ENCODE peak calls at places on chromosomes 13 and 19, in six cellular contexts. O is type B pancreatic cell, L is ovary, H is AG09309, T is right lobe of liver, N is A549. B is an unnamed sample.

GRCh38 chr19:48415395-48415794 is 21.9 kb downstream of the GRIN2D start:
- DNase-seq in H (no peak), O (no peak), N (no peak), L (peak), T (peak), B (no peak)

GRCh38 chr19:23762884-23763711 is 4.4 kb upstream of the ZNF681 start:
- DNase-seq in O (peak), H (no peak), L (peak), N (no peak), T (peak), B (no peak)

GRCh38 chr19:3398114-3398899 is 31.9 kb downstream of the NFIC start:
- DNase-seq in O (no peak), N (no peak), H (no peak), T (peak), L (peak), B (no peak)

GRCh38 chr13:64810701-64811258 is 2419.4 kb downstream of the PCDH9 start:
- DNase-seq in H (no peak), L (no peak), N (no peak), O (no peak), T (no peak), B (no peak)

GRCh38 chr13:48562296-48563066 is 29.6 kb upstream of the RCBTB2 start:
- DNase-seq in N (no peak), T (no peak), H (no peak), O (no peak), L (no peak), B (no peak)

GRCh38 chr13:26695891-26696311 is 64.7 kb downstream of the GPR12 start:
- DNase-seq in L (no peak), O (no peak), N (no peak), H (no peak), T (no peak), B (no peak)

GRCh38 chr13:99434258-99434788 is 66.9 kb upstream of the TM9SF2 start:
- DNase-seq in H (no peak), L (no peak), T (no peak), N (no peak), O (no peak), B (no peak)

GRCh38 chr13:59754411-59754810 is 409.3 kb downstream of the DIAPH3 start:
- DNase-seq in O (no peak), N (no peak), T (no peak), L (no peak), H (no peak), B (no peak)

GRCh38 chr19:10505583-10506229 is 2.5 kb upstream of the KEAP1 start:
- DNase-seq in N (peak), L (peak), H (no peak), O (peak), T (peak), B (no peak)

GRCh38 chr13:46278474-46278873 is 66.7 kb downstream of the LRRC63 start:
- DNase-seq in T (no peak), N (no peak), L (no peak), H (no peak), O (no peak), B (no peak)

GRCh38 chr19:22600690-22601648 is 33.2 kb upstream of the ZNF492 start:
- DNase-seq in N (no peak), T (no peak), L (no peak), O (no peak), H (no peak), B (no peak)

GRCh38 chr13:67133476-67133875 is 96.7 kb downstream of the PCDH9 start:
- DNase-seq in T (no peak), O (no peak), H (no peak), L (no peak), N (no peak), B (no peak)

GRCh38 chr13:67134322-67135129 is 95.6 kb downstream of the PCDH9 start:
- DNase-seq in O (no peak), L (no peak), T (no peak), H (no peak), N (no peak), B (no peak)

GRCh38 chr13:67131393-67131792 is 98.7 kb downstream of the PCDH9 start:
- DNase-seq in H (no peak), N (no peak), T (no peak), L (no peak), O (no peak), B (no peak)

GRCh38 chr13:67128148-67128547 is 102.0 kb downstream of the PCDH9 start:
- DNase-seq in H (no peak), N (no peak), O (no peak), L (no peak), T (no peak), B (no peak)

GRCh38 chr13:67130444-67130843 is 99.7 kb downstream of the PCDH9 start:
- DNase-seq in L (no peak), T (no peak), O (no peak), N (no peak), H (no peak), B (no peak)
- TF ChIP-seq CTCF in L (no peak), T (no peak), O (no peak), N (no peak), H (no peak), B (no peak)

GRCh38 chr19:16715613-16716012 is 4.0 kb upstream of the NWD1 start:
- DNase-seq in L (no peak), T (no peak), H (no peak), O (no peak), N (no peak), B (no peak)

DNA sequence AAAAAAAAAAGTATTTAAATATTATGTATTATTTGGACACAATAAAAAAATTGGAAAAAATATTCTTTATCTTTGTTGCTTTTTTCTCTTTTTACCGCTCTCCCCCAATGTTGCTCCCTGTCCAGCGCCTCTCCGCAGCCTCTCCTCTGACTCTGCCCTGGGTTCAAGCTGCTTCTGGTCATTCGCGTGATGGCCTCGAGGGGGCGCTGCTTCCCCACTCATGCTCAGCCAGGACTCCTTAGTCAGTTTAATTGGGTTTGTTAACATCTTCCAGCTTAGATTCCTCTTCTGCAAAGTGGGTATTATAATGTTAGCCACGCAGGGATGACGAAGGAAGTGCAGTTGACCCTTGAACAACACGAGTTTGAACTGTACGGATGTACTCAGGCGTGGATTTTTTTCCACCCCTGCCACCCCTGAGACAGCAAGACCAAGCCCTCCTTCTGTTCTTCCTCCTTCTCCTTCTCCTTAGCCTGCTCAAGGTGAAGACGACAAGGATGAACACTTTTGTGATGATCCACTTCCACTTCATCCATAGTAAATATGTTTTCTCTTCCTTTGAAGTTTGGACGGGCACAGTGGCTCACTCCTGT is 4.8 kb upstream of the NWD1 start:
- DNase-seq in T (peak), H (no peak), L (peak), N (no peak), O (no peak), B (no peak)
- TF ChIP-seq CTCF in T (peak), H (peak), L (peak), N (peak), O (peak), B (peak)

GRCh38 chr13:87814444-87814843 is 143.3 kb downstream of the SLITRK5 start:
- DNase-seq in H (no peak), T (no peak), O (no peak), L (no peak), N (no peak), B (no peak)

GRCh38 chr13:87810920-87811344 is 139.8 kb downstream of the SLITRK5 start:
- DNase-seq in N (peak), L (no peak), O (no peak), T (no peak), H (no peak), B (no peak)

GRCh38 chr13:87810391-87810801 is 139.2 kb downstream of the SLITRK5 start:
- DNase-seq in L (no peak), H (no peak), O (no peak), N (peak), T (no peak), B (no peak)
- TF ChIP-seq CTCF in L (no peak), H (no peak), O (no peak), N (peak), T (no peak), B (no peak)

GRCh38 chr19:44807652-44808462 is 1.0 kb upstream of the BCAM start:
- DNase-seq in L (peak), H (no peak), T (peak), O (no peak), N (peak), B (peak)
- TF ChIP-seq CTCF in L (no peak), H (peak), T (peak), O (peak), N (peak), B (peak)

GRCh38 chr13:34207334-34207733 is 389.4 kb downstream of the RFC3 start:
- DNase-seq in N (peak), H (peak), L (no peak), T (no peak), O (no peak), B (no peak)

GRCh38 chr13:34207872-34208271 is 389.9 kb downstream of the RFC3 start:
- DNase-seq in O (no peak), L (no peak), H (no peak), T (no peak), N (no peak), B (no peak)

GRCh38 chr13:34208326-34208725 is 390.4 kb downstream of the RFC3 start:
- DNase-seq in N (no peak), O (no peak), L (no peak), T (no peak), H (peak), B (no peak)
- TF ChIP-seq CTCF in N (no peak), O (no peak), L (no peak), T (no peak), H (no peak), B (no peak)

DNA sequence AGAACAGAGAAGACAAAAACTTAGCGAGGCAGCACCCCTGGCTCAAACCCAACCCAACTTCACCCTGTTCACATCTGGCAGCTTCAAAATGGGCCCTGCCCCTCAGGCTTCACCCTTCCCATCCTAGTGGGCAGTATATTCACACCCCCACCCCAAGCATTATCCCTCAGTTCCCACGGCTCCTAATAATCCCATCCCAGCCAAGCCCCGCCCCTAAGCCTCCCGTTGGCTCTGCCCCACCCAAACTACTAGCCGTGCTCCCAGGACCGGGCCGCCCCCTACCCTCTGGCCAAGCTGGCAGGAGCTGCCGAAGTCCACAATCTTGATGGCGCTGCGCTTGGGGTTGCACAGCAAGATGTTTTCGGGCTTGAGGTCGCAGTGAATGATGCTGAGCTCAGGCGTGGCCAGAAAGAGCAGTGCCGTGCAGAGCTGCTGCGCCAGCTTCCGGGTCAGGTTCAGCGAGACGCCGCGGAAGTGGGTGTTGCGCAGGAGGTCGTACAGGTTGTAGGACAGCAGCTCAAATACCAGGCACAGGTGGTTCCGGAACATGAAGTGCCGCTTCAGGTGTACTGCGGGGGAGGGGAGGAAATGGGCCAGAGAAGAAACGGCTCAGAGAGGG is 5.8 kb downstream of the DYRK1B start:
- DNase-seq in T (no peak), L (no peak), N (no peak), O (no peak), H (no peak), B (no peak)
- TF ChIP-seq CTCF in T (no peak), L (no peak), N (no peak), O (no peak), H (no peak), B (no peak)

GRCh38 chr19:42450314-42450934 is 7.7 kb upstream of the CXCL17 start:
- DNase-seq in O (no peak), N (peak), T (peak), L (peak), H (peak), B (peak)
- TF ChIP-seq CTCF in O (peak), N (peak), T (peak), L (peak), H (peak), B (peak)